ENCODE peak calls at places on chromosome 10, in seven cellular contexts. I, U, G, Q, W, L and K are unnamed samples.

GRCh38 chr10:86389441-86390193 is 23.0 kb upstream of the GRID1 start:
- DNase-seq in L (peak), I (no peak), W (peak), U (no peak), G (no peak), Q (no peak), K (no peak)

GRCh38 chr10:20841419-20841818 is 55.7 kb downstream of the NEBL start:
- DNase-seq in I (no peak), W (no peak), L (no peak), G (no peak), Q (no peak), U (no peak), K (no peak)

GRCh38 chr10:109773818-109774440 is 149.4 kb downstream of the XPNPEP1 start:
- DNase-seq in L (no peak), G (peak), I (peak), U (no peak), Q (peak), W (peak), K (no peak)

GRCh38 chr10:99346247-99346646 is 17.1 kb downstream of the CNNM1 start:
- DNase-seq in Q (peak), W (no peak), L (no peak), I (peak), U (peak), G (no peak), K (no peak)

GRCh38 chr10:75405201-75406143 is 3.9 kb upstream of the ZNF503 start:
- DNase-seq in I (no peak), G (peak), L (no peak), W (no peak), U (no peak), Q (no peak), K (no peak)

GRCh38 chr10:66837990-66838389 is 87.8 kb upstream of the LRRTM3 start:
- DNase-seq in L (no peak), I (peak), G (no peak), W (no peak), Q (peak), U (no peak), K (no peak)

GRCh38 chr10:75110006-75110632 is 1.3 kb upstream of the SAMD8 start:
- DNase-seq in U (no peak), L (peak), G (no peak), I (no peak), W (no peak), Q (no peak), K (no peak)

GRCh38 chr10:126598009-126598408 is 72.5 kb downstream of the C10orf90 start:
- DNase-seq in Q (peak), U (no peak), L (no peak), W (peak), G (peak), I (peak), K (no peak)

GRCh38 chr10:133076274-133077038 is 11.3 kb upstream of the ADGRA1 start:
- DNase-seq in U (no peak), W (no peak), G (no peak), Q (no peak), I (no peak), L (no peak), K (no peak)

GRCh38 chr10:22927163-22927562 is 690 bp upstream of the ARMC3 start:
- DNase-seq in G (no peak), U (no peak), W (no peak), Q (no peak), L (no peak), I (no peak), K (no peak)